ENCODE peak calls at places on chromosome 6, in six cellular contexts. Z, I, G, A, W and P are unnamed samples.

GRCh38 chr6:27321370-27321769 is 9.3 kb upstream of the POM121L2 start:
- DNase-seq in A (no peak), I (no peak), Z (no peak), G (no peak), W (no peak), P (no peak)

GRCh38 chr6:121612916-121613315 is 177.5 kb downstream of the GJA1 start:
- DNase-seq in A (no peak), Z (no peak), G (no peak), I (no peak), W (no peak), P (no peak)

GRCh38 chr6:31586596-31586995 is 519 bp downstream of the LST1 start:
- DNase-seq in Z (peak), W (no peak), I (no peak), A (no peak), G (no peak), P (no peak)

GRCh38 chr6:89287351-89288028 is 27.6 kb downstream of the GABRR2 start:
- DNase-seq in Z (no peak), I (no peak), W (no peak), A (no peak), G (no peak), P (no peak)

GRCh38 chr6:16824804-16825777 is 63.8 kb upstream of the ATXN1 start:
- DNase-seq in G (no peak), A (no peak), I (no peak), W (no peak), Z (no peak), P (no peak)

GRCh38 chr6:31948753-31949413 is 3.0 kb downstream of the CFB start:
- DNase-seq in Z (no peak), W (no peak), G (no peak), A (no peak), I (no peak), P (no peak)

GRCh38 chr6:169240125-169240524 is 13.5 kb downstream of the THBS2 start:
- DNase-seq in A (no peak), I (no peak), W (no peak), G (no peak), Z (no peak), P (no peak)

GRCh38 chr6:130675072-130675471 is 152.1 kb upstream of the SMLR1 start:
- DNase-seq in G (no peak), W (no peak), A (no peak), I (no peak), Z (no peak), P (no peak)

GRCh38 chr6:136774228-136775041 is 17.8 kb downstream of the MAP3K5 start:
- DNase-seq in A (no peak), W (no peak), Z (no peak), I (no peak), G (no peak), P (no peak)

GRCh38 chr6:144809120-144809519 is 524.0 kb downstream of the UTRN start:
- DNase-seq in I (no peak), W (no peak), G (no peak), A (no peak), Z (no peak), P (no peak)

GRCh38 chr6:56364482-56365313 is 117.3 kb upstream of the COL21A1 start:
- DNase-seq in A (no peak), G (no peak), W (no peak), I (no peak), Z (no peak), P (no peak)

GRCh38 chr6:43716099-43716498 is 28.5 kb upstream of the MRPS18A start:
- DNase-seq in I (no peak), W (no peak), A (no peak), G (no peak), Z (no peak), P (peak)

GRCh38 chr6:116461075-116461474 is at the start of gene CALHM6:
- DNase-seq in W (no peak), I (no peak), Z (no peak), G (no peak), A (no peak), P (no peak)

GRCh38 chr6:115945306-115945705 is 115.4 kb downstream of the FRK start:
- DNase-seq in W (no peak), G (no peak), Z (no peak), I (no peak), A (no peak), P (no peak)

GRCh38 chr6:21610376-21610775 is 16.8 kb downstream of the SOX4 start:
- DNase-seq in A (no peak), I (no peak), G (no peak), W (no peak), Z (no peak), P (no peak)

GRCh38 chr6:148611213-148611612 is 135.6 kb upstream of the UST start:
- DNase-seq in W (no peak), G (peak), I (no peak), Z (no peak), A (peak), P (no peak)

GRCh38 chr6:143695106-143696059 is 17.6 kb downstream of the PHACTR2 start:
- DNase-seq in A (no peak), W (no peak), Z (no peak), I (no peak), G (no peak), P (no peak)

GRCh38 chr6:119197271-119197670 is 118.8 kb upstream of the FAM184A start:
- DNase-seq in W (no peak), Z (no peak), G (no peak), I (no peak), A (no peak), P (no peak)
- H3K4me3 ChIP-seq in W (no peak), Z (no peak), G (no peak), I (no peak), A (no peak), P (no peak)

DNA sequence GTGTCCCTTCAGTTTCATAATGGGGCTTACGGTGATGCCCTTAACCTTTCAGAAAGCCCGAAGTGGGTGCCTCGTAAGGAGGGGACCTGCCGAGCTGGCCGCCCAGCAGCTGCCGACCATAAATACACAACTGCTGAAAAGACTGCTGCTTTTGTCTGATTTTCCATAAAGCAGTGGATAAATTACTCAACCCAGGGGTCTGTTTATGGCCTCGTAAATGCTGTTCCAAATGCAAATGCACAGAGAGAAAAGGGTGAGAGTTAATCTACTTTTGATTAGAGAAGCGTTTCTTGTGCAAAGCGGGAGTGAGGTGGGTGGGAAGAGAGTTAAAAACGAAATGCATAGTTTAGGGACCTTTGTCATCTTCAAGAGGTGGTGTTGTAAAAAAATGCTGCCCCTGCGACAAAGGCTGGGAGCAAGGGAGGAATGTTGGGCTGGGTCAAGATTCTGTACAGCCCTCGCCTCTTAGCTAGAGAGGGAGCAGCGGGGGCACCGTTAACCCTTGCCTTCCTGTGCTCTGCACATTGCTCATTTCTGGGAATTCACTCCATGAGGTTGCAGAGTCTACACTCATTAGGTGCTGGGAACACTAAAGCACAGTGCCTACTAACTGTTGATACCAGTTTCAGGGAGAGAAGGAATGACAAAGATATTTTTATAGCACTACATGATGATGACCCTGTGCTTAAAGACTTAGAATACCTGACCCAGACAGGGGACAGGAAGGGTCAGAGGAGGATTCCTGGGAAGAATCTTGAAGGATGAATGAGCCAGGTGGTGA is 111.9 kb upstream of the MTHFD1L start:
- DNase-seq in W (no peak), I (no peak), A (no peak), G (no peak), Z (no peak), P (peak)
- H3K4me3 ChIP-seq in W (no peak), I (no peak), A (no peak), G (no peak), Z (no peak), P (no peak)

GRCh38 chr6:160420969-160421556 is 72.9 kb downstream of the SLC22A3 start:
- DNase-seq in Z (no peak), G (no peak), W (no peak), A (peak), I (no peak), P (no peak)

GRCh38 chr6:160420253-160420968 is 72.2 kb downstream of the SLC22A3 start:
- DNase-seq in A (no peak), I (no peak), Z (no peak), G (no peak), W (no peak), P (no peak)

GRCh38 chr6:160424256-160424655 is 76.1 kb downstream of the SLC22A3 start:
- DNase-seq in W (no peak), Z (no peak), A (no peak), I (no peak), G (no peak), P (no peak)

GRCh38 chr6:160419488-160419887 is 71.3 kb downstream of the SLC22A3 start:
- DNase-seq in W (no peak), A (no peak), G (no peak), I (no peak), Z (no peak), P (no peak)

DNA sequence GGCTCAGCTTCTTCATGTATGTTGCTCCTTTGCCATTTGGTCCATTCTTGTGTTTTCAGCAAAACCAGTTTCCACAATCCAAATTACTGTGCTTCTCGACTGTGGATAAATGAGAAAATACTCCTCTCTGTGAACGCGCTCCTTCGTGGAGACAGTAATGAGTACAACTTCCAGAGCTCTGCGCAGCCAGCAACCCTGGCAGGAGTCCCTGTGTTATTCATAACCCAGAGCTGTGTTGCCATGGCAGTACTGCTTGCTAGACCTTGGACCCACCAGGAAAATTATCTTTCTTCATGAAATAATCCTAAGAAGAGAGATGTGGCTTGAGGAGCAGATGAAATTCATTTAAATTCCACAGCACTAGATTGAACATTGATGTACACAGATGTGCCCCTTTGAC is 73.7 kb downstream of the SLC22A3 start:
- DNase-seq in W (no peak), A (peak), Z (no peak), G (no peak), I (no peak), P (no peak)
- H3K4me3 ChIP-seq in W (no peak), A (no peak), Z (no peak), G (no peak), I (no peak), P (no peak)

GRCh38 chr6:138580801-138581200 is 81.5 kb upstream of the NHSL1 start:
- DNase-seq in G (no peak), A (no peak), W (no peak), Z (no peak), I (no peak), P (no peak)
- H3K4me3 ChIP-seq in G (no peak), A (no peak), W (no peak), Z (no peak), I (no peak), P (no peak)

GRCh38 chr6:109977791-109978173 is 329 bp upstream of the GPR6 start:
- DNase-seq in I (no peak), G (peak), Z (no peak), W (no peak), A (no peak), P (peak)
- H3K4me3 ChIP-seq in I (no peak), G (peak), Z (no peak), W (no peak), A (no peak), P (peak)

DNA sequence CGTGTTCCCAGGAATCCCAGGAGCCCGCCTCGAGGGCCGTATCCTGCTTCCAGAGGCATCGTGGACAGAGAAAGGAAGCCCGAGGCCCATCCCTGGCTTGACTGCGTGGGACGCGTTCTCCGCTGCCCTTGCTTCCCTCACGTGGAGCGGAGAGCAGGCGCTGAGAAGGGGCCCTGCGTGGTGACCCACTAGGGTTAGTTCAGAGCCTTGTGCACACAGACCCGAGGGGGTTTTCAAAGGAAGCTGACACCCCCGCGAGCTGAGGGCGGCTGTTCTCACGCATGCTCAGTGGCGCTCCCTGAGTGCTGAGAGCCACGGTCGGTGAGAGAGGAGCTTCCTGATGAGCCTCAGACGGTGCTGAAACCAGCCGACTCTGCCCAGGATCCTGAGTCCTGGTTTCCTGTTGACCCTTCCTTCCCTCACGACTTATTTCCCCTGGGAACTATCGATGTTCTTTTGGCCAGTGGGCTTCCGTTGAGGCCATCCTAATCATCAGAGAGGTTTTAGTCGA is 28.9 kb upstream of the CCR6 start:
- DNase-seq in Z (peak), W (peak), I (peak), G (no peak), A (no peak), P (no peak)
- H3K4me3 ChIP-seq in Z (peak), W (peak), I (peak), G (no peak), A (no peak), P (no peak)

DNA sequence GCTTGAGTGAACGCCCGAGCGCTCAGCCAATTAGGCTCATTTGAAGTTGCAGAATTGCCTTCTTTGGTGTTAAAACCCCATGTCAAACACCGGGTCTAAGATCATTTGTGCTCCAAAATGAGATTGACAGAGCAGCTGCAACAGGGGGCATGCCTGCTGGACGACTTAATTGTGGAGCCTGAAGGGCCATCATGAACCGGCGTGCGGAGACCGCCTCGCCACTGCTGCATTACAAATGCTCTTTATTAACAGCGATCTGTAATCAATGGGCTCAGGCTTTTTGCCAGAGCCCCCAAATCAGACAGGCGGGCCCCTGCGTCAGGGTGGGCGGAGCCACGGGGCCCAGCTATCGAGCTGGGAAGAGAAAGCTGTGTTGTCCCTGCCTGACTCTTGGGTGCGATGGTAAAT is 183.2 kb downstream of the SIM1 start:
- DNase-seq in W (no peak), I (no peak), Z (no peak), A (no peak), G (no peak), P (peak)
- H3K4me3 ChIP-seq in W (no peak), I (no peak), Z (no peak), A (peak), G (no peak), P (peak)

GRCh38 chr6:13813011-13813410 is 1.3 kb downstream of the MCUR1 start:
- DNase-seq in A (no peak), W (no peak), G (no peak), I (no peak), Z (no peak), P (no peak)
- H3K4me3 ChIP-seq in A (peak), W (no peak), G (peak), I (peak), Z (no peak), P (no peak)